ENCODE peak calls at places on chromosomes 7 and 10, in nine cellular contexts. R, Y, M, K, E, P, W, Q and I are unnamed samples.
A peak's percentile ranks its signal among the peaks of the same experiment; 100 is the strongest.

GRCh38 chr7:36563706-36564325 is 160.5 kb downstream of the AOAH start:
- DNase-seq in M (no peak), Q (no peak), R (no peak), E (peak; percentile 4), P (no peak), Y (peak; percentile 36), W (peak; percentile 33), K (no peak), I (no peak)

GRCh38 chr10:35545878-35546631 is 59.1 kb upstream of the GJD4 start:
- DNase-seq in Y (peak; percentile 73), K (no peak), M (no peak), P (no peak), W (peak; percentile 91), R (no peak), E (no peak), Q (no peak), I (no peak)

GRCh38 chr10:88952647-88953111 is at the start of gene ACTA2:
- DNase-seq in E (peak; percentile 92), M (no peak), W (no peak), R (no peak), K (no peak), Y (peak; percentile 84), P (no peak), Q (peak; percentile 74), I (no peak)

GRCh38 chr10:24722676-24723385 is 856 bp downstream of the ARHGAP21 start:
- DNase-seq in E (no peak), W (peak; percentile 61), P (peak; percentile 20), Q (no peak), K (no peak), M (peak; percentile 48), R (no peak), Y (peak; percentile 40), I (no peak)

GRCh38 chr7:106770191-106770590 is 94.9 kb upstream of the PIK3CG start:
- DNase-seq in Q (no peak), E (peak; percentile 82), K (no peak), W (peak; percentile 94), M (no peak), R (peak; percentile 61), P (no peak), Y (peak; percentile 96), I (no peak)

GRCh38 chr7:134547738-134548054 is 1.2 kb upstream of the AKR1B15 start:
- DNase-seq in Q (peak; percentile 81), P (no peak), K (no peak), E (no peak), R (no peak), Y (peak; percentile 74), M (no peak), W (peak; percentile 66), I (no peak)

GRCh38 chr7:80500325-80500724 is 11.5 kb downstream of the GNAT3 start:
- DNase-seq in W (no peak), Y (no peak), R (no peak), K (no peak), M (no peak), E (no peak), Q (no peak), P (no peak), I (no peak)

GRCh38 chr7:67760971-67761370 is 764.3 kb downstream of the TYW1 start:
- DNase-seq in P (no peak), M (no peak), W (peak; percentile 44), R (no peak), E (no peak), Q (no peak), Y (no peak), K (no peak), I (no peak)

GRCh38 chr7:783556-784490 is 48.5 kb upstream of the SUN1 start:
- DNase-seq in E (no peak), R (no peak), P (no peak), M (no peak), W (no peak), Y (no peak), Q (no peak), K (no peak), I (no peak)

GRCh38 chr7:82945480-82945879 is 217.2 kb downstream of the PCLO start:
- DNase-seq in W (peak; percentile 75), R (no peak), K (no peak), P (no peak), M (no peak), E (no peak), Y (no peak), Q (no peak), I (no peak)

GRCh38 chr10:100319736-100320135 is 10.3 kb downstream of the PKD2L1 start:
- DNase-seq in Q (no peak), M (no peak), E (no peak), W (no peak), Y (no peak), R (no peak), K (no peak), P (peak; percentile 58), I (no peak)

GRCh38 chr7:45658716-45659495 is 84.7 kb downstream of the ADCY1 start:
- DNase-seq in W (no peak), K (no peak), M (no peak), E (no peak), Q (peak; percentile 73), Y (no peak), R (no peak), P (no peak), I (no peak)

GRCh38 chr7:11404355-11404754 is 427.6 kb downstream of the THSD7A start:
- DNase-seq in E (no peak), W (no peak), Y (no peak), R (no peak), K (no peak), P (no peak), M (no peak), Q (no peak), I (no peak)

GRCh38 chr10:73287441-73287840 is 35.0 kb upstream of the MRPS16 start:
- DNase-seq in Q (no peak), R (no peak), K (no peak), W (no peak), Y (no peak), M (no peak), E (no peak), P (no peak), I (no peak)

GRCh38 chr7:6175642-6176041 is 96.8 kb downstream of the CYTH3 start:
- DNase-seq in K (no peak), R (no peak), M (no peak), W (no peak), Y (peak; percentile 57), E (peak; percentile 26), Q (no peak), P (no peak), I (no peak)

GRCh38 chr7:16563281-16564022 is 36.8 kb downstream of the LRRC72 start:
- DNase-seq in Q (no peak), Y (peak; percentile 0), M (no peak), E (no peak), W (peak; percentile 19), P (no peak), K (no peak), R (no peak), I (no peak)

GRCh38 chr7:47778153-47778661 is 170.1 kb downstream of the PKD1L1 start:
- DNase-seq in Q (no peak), Y (no peak), W (peak; percentile 84), R (no peak), K (no peak), P (no peak), E (no peak), M (no peak), I (no peak)